ENCODE peak calls at places on chromosomes 13 and 19, in five cellular contexts. S, E, F, Z and L are unnamed samples.

GRCh38 chr13:22801402-22802003 is 379.3 kb upstream of the SGCG start:
- DNase-seq in S (peak; percentile 53), E (no peak), F (no peak), Z (no peak), L (no peak)

GRCh38 chr19:45128109-45128508 is 32.7 kb downstream of the NKPD1 start:
- DNase-seq in S (no peak), E (no peak), F (no peak), Z (no peak), L (no peak)

GRCh38 chr19:591099-591958 is 1.6 kb downstream of the HCN2 start:
- DNase-seq in S (no peak), E (no peak), F (peak; percentile 62), Z (no peak), L (no peak)

GRCh38 chr13:44936246-44936645 is 53.0 kb downstream of the NUFIP1 start:
- DNase-seq in S (no peak), E (no peak), F (no peak), Z (no peak), L (no peak)

GRCh38 chr13:113991191-113991669 is 17.4 kb upstream of the C13orf46 start:
- DNase-seq in S (no peak), E (no peak), F (no peak), Z (no peak), L (no peak)

GRCh38 chr19:913080-913748 is at the start of gene R3HDM4:
- DNase-seq in S (peak; percentile 44), E (peak; percentile 82), F (peak; percentile 83), Z (peak; percentile 75), L (peak; percentile 80)

GRCh38 chr13:42001580-42001979 is 40.7 kb upstream of the VWA8 start:
- DNase-seq in S (peak; percentile 67), E (no peak), F (peak; percentile 12), Z (peak; percentile 57), L (no peak)

GRCh38 chr13:113876341-113877148 is 12.7 kb upstream of the GAS6 start:
- DNase-seq in S (no peak), E (peak; percentile 65), F (no peak), Z (no peak), L (no peak)

GRCh38 chr13:50701469-50701868 is 142.0 kb downstream of the DLEU7 start:
- DNase-seq in S (no peak), E (no peak), F (no peak), Z (no peak), L (no peak)

GRCh38 chr13:24625870-24626419 is 54.3 kb upstream of the ATP12A start:
- DNase-seq in S (no peak), E (no peak), F (no peak), Z (no peak), L (no peak)

GRCh38 chr19:53576941-53577653 is 39.2 kb downstream of the ZNF331 start:
- DNase-seq in S (no peak), E (no peak), F (no peak), Z (no peak), L (no peak)

GRCh38 chr13:78603240-78603947 is at the start of gene POU4F1:
- DNase-seq in S (peak; percentile 26), E (peak; percentile 72), F (peak; percentile 91), Z (no peak), L (peak; percentile 86)

GRCh38 chr19:39867133-39867532 is 21.0 kb upstream of the FBL start:
- DNase-seq in S (no peak), E (no peak), F (no peak), Z (no peak), L (no peak)

GRCh38 chr13:42970824-42971669 is 21.0 kb downstream of the EPSTI1 start:
- DNase-seq in S (peak; percentile 51), E (no peak), F (peak; percentile 70), Z (no peak), L (no peak)

GRCh38 chr13:43301341-43301969 is 278.1 kb downstream of the DNAJC15 start:
- DNase-seq in S (peak; percentile 42), E (no peak), F (no peak), Z (no peak), L (no peak)

GRCh38 chr13:49399801-49400472 is 43.9 kb downstream of the CAB39L start:
- DNase-seq in S (no peak), E (no peak), F (peak; percentile 36), Z (no peak), L (no peak)

GRCh38 chr19:49489601-49490167 is 2.3 kb downstream of the RPL13A start:
- DNase-seq in S (no peak), E (peak; percentile 38), F (no peak), Z (no peak), L (no peak)

GRCh38 chr13:54241719-54242118 is 1213.1 kb downstream of the OLFM4 start:
- DNase-seq in S (no peak), E (no peak), F (no peak), Z (no peak), L (no peak)

GRCh38 chr19:30431591-30431990 is 59.4 kb downstream of the ZNF536 start:
- DNase-seq in S (no peak), E (no peak), F (no peak), Z (no peak), L (no peak)

GRCh38 chr19:39951065-39951650 is 16.7 kb upstream of the FCGBP start:
- DNase-seq in S (no peak), E (no peak), F (no peak), Z (no peak), L (no peak)

GRCh38 chr19:4345656-4346383 is 2.5 kb downstream of the MPND start:
- DNase-seq in S (no peak), E (peak; percentile 15), F (no peak), Z (no peak), L (no peak)

GRCh38 chr13:51683537-51684050 is 99.3 kb downstream of the WDFY2 start:
- DNase-seq in S (no peak), E (no peak), F (no peak), Z (no peak), L (no peak)

GRCh38 chr13:46614582-46614981 is 61.6 kb downstream of the LRCH1 start:
- DNase-seq in S (peak; percentile 96), E (no peak), F (no peak), Z (no peak), L (no peak)

GRCh38 chr19:41617941-41618730 is 8.7 kb downstream of the CEACAM4 start:
- DNase-seq in S (no peak), E (no peak), F (no peak), Z (no peak), L (no peak)

GRCh38 chr19:47529018-47529742 is 14.3 kb upstream of the NAPA start:
- DNase-seq in S (no peak), E (no peak), F (no peak), Z (no peak), L (no peak)

GRCh38 chr19:2399582-2399981 is 27.8 kb downstream of the TIMM13 start:
- DNase-seq in S (no peak), E (no peak), F (no peak), Z (no peak), L (no peak)

GRCh38 chr19:2408247-2408646 is 19.1 kb downstream of the TIMM13 start:
- DNase-seq in S (no peak), E (no peak), F (no peak), Z (no peak), L (no peak)

GRCh38 chr19:2409352-2409912 is 18.0 kb downstream of the TIMM13 start:
- DNase-seq in S (no peak), E (no peak), F (no peak), Z (no peak), L (no peak)

GRCh38 chr19:2410023-2410422 is 17.4 kb downstream of the TIMM13 start:
- DNase-seq in S (no peak), E (no peak), F (no peak), Z (no peak), L (no peak)

GRCh38 chr19:2405256-2405655 is 22.1 kb downstream of the TIMM13 start:
- DNase-seq in S (no peak), E (no peak), F (no peak), Z (no peak), L (no peak)
- H3K4me3 ChIP-seq in S (no peak overlapping the region), E (no peak overlapping the region), F (no peak overlapping the region), Z (no peak overlapping the region), L (no peak overlapping the region)

GRCh38 chr13:30900952-30901749 is 4.9 kb upstream of the MEDAG start:
- DNase-seq in S (no peak), E (no peak), F (no peak), Z (no peak), L (no peak)

GRCh38 chr13:30895773-30896172 is 10.3 kb upstream of the MEDAG start:
- DNase-seq in S (peak; percentile 91), E (no peak), F (peak; percentile 32), Z (no peak), L (no peak)

GRCh38 chr13:30898070-30898469 is 8.0 kb upstream of the MEDAG start:
- DNase-seq in S (no peak), E (no peak), F (no peak), Z (no peak), L (no peak)

GRCh38 chr13:30904043-30904442 is 2.0 kb upstream of the MEDAG start:
- DNase-seq in S (no peak), E (no peak), F (no peak), Z (no peak), L (no peak)

DNA sequence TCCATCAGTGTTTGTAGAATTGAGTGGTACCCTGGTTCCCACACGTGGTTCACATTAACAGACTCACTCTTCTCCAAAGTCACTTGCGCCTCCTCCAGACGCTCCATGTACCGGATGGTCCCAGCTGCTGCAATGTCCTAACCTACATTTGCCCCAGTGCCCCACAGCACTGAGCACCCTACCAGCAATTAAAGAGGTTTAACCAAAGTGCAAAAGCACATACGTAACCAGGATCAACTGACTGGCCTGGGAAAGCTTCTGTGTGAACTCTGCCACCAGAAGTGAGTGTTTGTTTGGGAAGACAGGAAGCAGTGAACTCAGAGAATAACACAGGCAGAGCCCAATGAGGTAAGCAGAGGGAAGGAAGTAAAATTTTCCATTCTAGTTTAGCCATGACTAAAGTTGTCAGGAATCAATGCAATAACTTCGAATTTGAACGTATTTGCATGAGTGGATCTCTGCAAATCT is 7.3 kb upstream of the MEDAG start:
- DNase-seq in S (peak; percentile 97), E (no peak), F (no peak), Z (no peak), L (no peak)
- H3K4me3 ChIP-seq in S (no peak overlapping the region), E (no peak overlapping the region), F (no peak overlapping the region), Z (no peak overlapping the region), L (no peak overlapping the region)

GRCh38 chr19:34961775-34962174 is 2.3 kb downstream of the ZNF792 start:
- DNase-seq in S (no peak), E (no peak), F (no peak), Z (no peak), L (no peak)

GRCh38 chr19:34959021-34959420 is 5.0 kb downstream of the ZNF792 start:
- DNase-seq in S (no peak), E (no peak), F (no peak), Z (no peak), L (peak; percentile 13)

GRCh38 chr19:34960940-34961679 is 2.9 kb downstream of the ZNF792 start:
- DNase-seq in S (no peak), E (no peak), F (no peak), Z (no peak), L (no peak)

GRCh38 chr19:34960103-34960805 is 3.8 kb downstream of the ZNF792 start:
- DNase-seq in S (no peak), E (no peak), F (no peak), Z (no peak), L (no peak)

GRCh38 chr19:34957830-34958751 is 5.9 kb downstream of the ZNF792 start:
- DNase-seq in S (no peak), E (no peak), F (no peak), Z (no peak), L (no peak)
- H3K4me3 ChIP-seq in S (no peak overlapping the region), E (peak overlapping the region; percentile 24), F (no peak overlapping the region), Z (no peak overlapping the region), L (no peak overlapping the region)

DNA sequence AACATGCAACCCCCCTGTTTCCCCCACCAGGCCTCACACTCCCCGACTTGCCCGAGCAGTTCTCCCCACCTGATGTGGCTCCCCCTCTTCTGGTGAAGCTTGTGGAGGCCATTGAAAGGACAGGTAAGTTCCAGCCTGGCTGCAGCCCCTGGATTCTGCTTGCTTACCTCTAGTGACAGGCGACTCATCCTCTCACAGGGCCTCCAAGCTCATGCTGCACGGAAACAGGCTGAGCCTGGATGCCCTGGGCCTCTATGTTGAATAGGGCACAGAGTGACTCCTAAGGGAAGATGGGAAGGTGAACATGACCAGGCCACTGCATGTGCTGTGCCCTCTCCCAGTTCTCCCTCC is 7.5 kb downstream of the PIK3R2 start:
- DNase-seq in S (no peak), E (no peak), F (no peak), Z (no peak), L (no peak)
- H3K4me3 ChIP-seq in S (no peak overlapping the region), E (no peak overlapping the region), F (no peak overlapping the region), Z (no peak overlapping the region), L (peak overlapping the region; percentile 53)